ENCODE peak calls at places on chromosome 19, in ten cellular contexts. V is mammary epithelial cell, O is fibroblast of the aortic adventitia, N is AG04450, G is epithelial cell of esophagus, A is thoracic aorta, P is fibroblast of pulmonary artery, S is ovary, B is A673, W is testis. E is an unnamed sample.

GRCh38 chr19:33905937-33906577 is 109.4 kb downstream of the KCTD15 start:
- DNase-seq in V (peak), O (no peak), N (no peak), G (peak), A (no peak), P (no peak), S (peak), B (no peak), W (peak), E (no peak)

GRCh38 chr19:15595069-15595468 is 19.9 kb upstream of the CYP4F8 start:
- DNase-seq in V (peak), O (no peak), N (no peak), G (peak), A (no peak), P (no peak), S (no peak), B (no peak), W (no peak), E (no peak)

GRCh38 chr19:47241919-47242644 is 11.1 kb upstream of the BBC3 start:
- DNase-seq in V (peak), O (no peak), N (no peak), G (no peak), A (no peak), P (no peak), S (no peak), B (no peak), W (no peak), E (no peak)

GRCh38 chr19:5434970-5435641 is 20.1 kb upstream of the ZNRF4 start:
- DNase-seq in V (peak), O (peak), N (peak), G (peak), A (no peak), P (peak), S (no peak), B (peak), W (no peak), E (peak)

GRCh38 chr19:19372656-19373416 is 32.6 kb upstream of the GATAD2A start:
- DNase-seq in V (no peak), O (peak), N (no peak), G (peak), A (no peak), P (peak), S (no peak), B (no peak), W (peak), E (no peak)

GRCh38 chr19:50359432-50359818 is 6.0 kb downstream of the NAPSA start:
- DNase-seq in V (no peak), O (no peak), N (no peak), G (no peak), A (no peak), P (no peak), S (no peak), B (no peak), W (no peak), E (no peak)

GRCh38 chr19:35774274-35775045 is 904 bp upstream of the ARHGAP33 start:
- DNase-seq in V (no peak), O (peak), N (no peak), G (no peak), A (no peak), P (no peak), S (peak), B (no peak), W (no peak), E (no peak)

GRCh38 chr19:16075430-16076153 is 703 bp upstream of the TPM4 start:
- DNase-seq in V (no peak), O (no peak), N (no peak), G (peak), A (no peak), P (no peak), S (no peak), B (no peak), W (no peak), E (no peak)

GRCh38 chr19:10546817-10547216 is 3.1 kb downstream of the ATG4D start:
- DNase-seq in V (no peak), O (no peak), N (no peak), G (no peak), A (no peak), P (no peak), S (no peak), B (no peak), W (no peak), E (no peak)

GRCh38 chr19:10408511-10409291 is 5.4 kb upstream of the CDC37 start:
- DNase-seq in V (no peak), O (no peak), N (no peak), G (no peak), A (no peak), P (no peak), S (no peak), B (no peak), W (peak), E (no peak)

GRCh38 chr19:36140289-36141038 is 598 bp downstream of the CAPNS1 start:
- DNase-seq in V (peak), O (peak), N (no peak), G (peak), A (no peak), P (peak), S (peak), B (peak), W (peak), E (no peak)

GRCh38 chr19:47377208-47377701 is 28.1 kb downstream of the DHX34 start:
- DNase-seq in V (no peak), O (no peak), N (no peak), G (no peak), A (no peak), P (no peak), S (no peak), B (no peak), W (peak), E (no peak)

GRCh38 chr19:48325265-48325910 is at the start of gene EMP3:
- DNase-seq in V (peak), O (peak), N (peak), G (peak), A (peak), P (peak), S (peak), B (peak), W (peak), E (peak)

GRCh38 chr19:53196777-53197396 is 3.7 kb upstream of the ZNF665 start:
- DNase-seq in V (peak), O (peak), N (peak), G (peak), A (peak), P (peak), S (peak), B (peak), W (peak), E (no peak)

GRCh38 chr19:47641891-47642485 is 33.1 kb downstream of the BICRA start:
- DNase-seq in V (peak), O (no peak), N (no peak), G (peak), A (no peak), P (peak), S (no peak), B (no peak), W (no peak), E (no peak)

GRCh38 chr19:9945319-9945966 is 9.1 kb upstream of the OLFM2 start:
- DNase-seq in V (peak), O (peak), N (peak), G (peak), A (peak), P (peak), S (peak), B (peak), W (peak), E (peak)

GRCh38 chr19:54138777-54139256 is 1.3 kb downstream of the CNOT3 start:
- DNase-seq in V (no peak), O (no peak), N (no peak), G (no peak), A (no peak), P (no peak), S (no peak), B (no peak), W (no peak), E (no peak)

GRCh38 chr19:34201133-34201532 is 28.8 kb downstream of the LSM14A start:
- DNase-seq in V (no peak), O (no peak), N (no peak), G (no peak), A (no peak), P (no peak), S (no peak), B (no peak), W (no peak), E (no peak)

GRCh38 chr19:47725759-47726401 is 12.7 kb downstream of the EHD2 start:
- DNase-seq in V (peak), O (no peak), N (no peak), G (peak), A (no peak), P (no peak), S (no peak), B (no peak), W (no peak), E (no peak)

GRCh38 chr19:21358768-21359451 is at the start of gene ZNF738:
- DNase-seq in V (peak), O (peak), N (peak), G (peak), A (peak), P (peak), S (peak), B (peak), W (peak), E (peak)

GRCh38 chr19:49335071-49335783 is at the start of gene CD37:
- DNase-seq in V (no peak), O (no peak), N (no peak), G (no peak), A (no peak), P (no peak), S (no peak), B (no peak), W (no peak), E (no peak)

GRCh38 chr19:38718747-38719543 is 25.3 kb downstream of the CAPN12 start:
- DNase-seq in V (peak), O (peak), N (no peak), G (no peak), A (no peak), P (peak), S (no peak), B (no peak), W (no peak), E (no peak)

GRCh38 chr19:16627194-16627927 is 643 bp downstream of the MED26 start:
- DNase-seq in V (no peak), O (no peak), N (no peak), G (peak), A (no peak), P (no peak), S (peak), B (peak), W (no peak), E (no peak)

GRCh38 chr19:16876904-16877361 is 11.9 kb upstream of the F2RL3 start:
- DNase-seq in V (peak), O (no peak), N (no peak), G (no peak), A (no peak), P (no peak), S (no peak), B (no peak), W (no peak), E (no peak)

GRCh38 chr19:3565177-3565576 is 7.6 kb upstream of the HMG20B start:
- DNase-seq in V (no peak), O (no peak), N (no peak), G (no peak), A (no peak), P (no peak), S (no peak), B (no peak), W (no peak), E (no peak)

GRCh38 chr19:58566989-58567388 is 6.1 kb downstream of the MZF1 start:
- DNase-seq in V (no peak), O (no peak), N (no peak), G (no peak), A (no peak), P (no peak), S (no peak), B (no peak), W (no peak), E (no peak)

GRCh38 chr19:3531716-3532115 is 7.3 kb upstream of the TEKTIP1 start:
- DNase-seq in V (no peak), O (no peak), N (no peak), G (no peak), A (no peak), P (no peak), S (peak), B (no peak), W (no peak), E (no peak)

GRCh38 chr19:41249707-41250423 is 14.3 kb upstream of the HNRNPUL1 start:
- DNase-seq in V (peak), O (no peak), N (no peak), G (peak), A (no peak), P (no peak), S (no peak), B (no peak), W (no peak), E (no peak)

GRCh38 chr19:7301525-7301924 is 7.3 kb upstream of the INSR start:
- DNase-seq in V (no peak), O (no peak), N (no peak), G (no peak), A (no peak), P (no peak), S (no peak), B (no peak), W (no peak), E (no peak)

GRCh38 chr19:33391631-33392249 is 18.2 kb downstream of the CEBPG start:
- DNase-seq in V (no peak), O (no peak), N (no peak), G (no peak), A (no peak), P (no peak), S (no peak), B (no peak), W (no peak), E (no peak)

GRCh38 chr19:5696196-5697021 is 6.3 kb downstream of the RPL36 start:
- DNase-seq in V (no peak), O (no peak), N (no peak), G (no peak), A (no peak), P (no peak), S (no peak), B (no peak), W (no peak), E (no peak)

GRCh38 chr19:12800873-12801465 is 631 bp downstream of the PRDX2 start:
- DNase-seq in V (no peak), O (no peak), N (no peak), G (no peak), A (no peak), P (no peak), S (peak), B (no peak), W (peak), E (no peak)

GRCh38 chr19:12800344-12800732 is 1.3 kb downstream of the PRDX2 start:
- DNase-seq in V (no peak), O (no peak), N (no peak), G (no peak), A (no peak), P (no peak), S (no peak), B (no peak), W (no peak), E (no peak)

GRCh38 chr19:12802267-12803106 is 618 bp downstream of the THSD8 start:
- DNase-seq in V (no peak), O (no peak), N (no peak), G (no peak), A (no peak), P (peak), S (peak), B (no peak), W (no peak), E (no peak)

GRCh38 chr19:12799723-12800343 is 1.8 kb downstream of the PRDX2 start:
- DNase-seq in V (no peak), O (no peak), N (no peak), G (no peak), A (no peak), P (no peak), S (no peak), B (no peak), W (no peak), E (no peak)

GRCh38 chr19:12801466-12802266 is at the start of the genes PRDX2 and THSD8:
- DNase-seq in V (peak), O (peak), N (no peak), G (peak), A (no peak), P (peak), S (peak), B (peak), W (peak), E (no peak)
- H3K4me3 ChIP-seq in V (peak), O (peak), N (peak), G (peak), A (peak), P (peak), S (peak), B (peak), W (peak), E (peak)

DNA sequence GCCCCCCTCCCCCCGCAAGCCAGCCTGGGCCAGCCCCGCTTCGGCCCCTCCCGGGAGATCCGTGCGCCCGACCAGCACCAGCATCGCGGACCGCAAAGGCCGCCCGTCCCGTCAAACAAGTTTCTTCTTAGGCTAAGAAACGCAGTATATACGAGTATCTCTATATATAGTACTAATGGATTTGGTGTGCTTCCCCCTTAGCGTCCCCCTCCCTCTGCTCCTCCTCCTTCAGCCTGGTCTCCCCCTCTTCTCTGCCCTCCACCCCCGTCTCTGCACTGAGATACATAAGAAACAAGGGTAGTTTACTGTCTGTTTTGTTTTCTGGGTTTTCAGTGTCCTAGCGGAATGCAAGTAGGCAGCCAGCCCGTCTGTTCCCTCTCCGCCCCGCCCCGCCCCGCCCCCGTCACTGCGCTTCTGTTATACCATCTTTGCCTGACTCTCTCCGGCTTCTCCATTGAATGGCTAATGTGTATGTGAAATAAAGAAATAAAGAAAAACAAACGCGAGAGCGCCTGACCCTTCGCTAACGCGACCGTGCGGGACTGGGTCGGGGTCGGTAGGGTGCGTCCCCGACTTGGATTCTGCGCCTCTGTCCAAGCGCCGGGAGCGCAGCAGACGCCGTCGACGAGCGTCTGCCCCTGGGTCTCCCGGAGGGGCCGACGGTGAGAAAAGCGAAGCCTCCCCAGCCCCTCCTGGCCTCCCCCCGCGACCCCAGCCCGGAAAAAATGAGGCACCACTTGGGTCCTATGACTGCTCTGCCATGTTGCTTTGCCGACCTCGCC is 4.2 kb downstream of the LYL1 start:
- DNase-seq in V (no peak), O (no peak), N (no peak), G (peak), A (no peak), P (peak), S (peak), B (peak), W (no peak), E (no peak)
- TF ChIP-seq CTCF in V (no peak), O (no peak), N (no peak), G (no peak), A (no peak), P (no peak), S (no peak), B (no peak), W (no peak), E (no peak)

DNA sequence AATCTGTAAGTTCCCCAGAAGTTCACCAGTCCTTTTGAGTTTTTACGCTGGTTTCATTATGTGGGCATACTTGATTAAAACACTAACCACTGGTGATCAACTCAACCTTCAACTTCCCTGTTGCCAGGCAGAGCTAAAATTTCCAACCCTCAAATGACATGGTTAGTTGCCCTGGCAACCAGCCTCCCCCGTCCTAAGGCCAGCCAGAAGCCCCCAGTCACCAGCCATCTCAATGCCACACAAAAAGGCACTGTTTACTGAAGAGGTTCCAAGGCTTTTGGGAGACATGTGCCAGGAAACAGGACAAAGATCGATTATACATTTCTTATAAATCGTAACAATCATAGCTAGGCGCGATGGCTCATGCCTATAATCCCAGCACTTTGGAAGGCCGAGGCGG is 1.6 kb downstream of the ZNF649 start:
- DNase-seq in V (no peak), O (no peak), N (no peak), G (no peak), A (no peak), P (no peak), S (no peak), B (no peak), W (no peak), E (no peak)
- H3K4me3 ChIP-seq in V (no peak), O (no peak), N (no peak), G (no peak), A (peak), P (peak), S (no peak), B (no peak), W (peak), E (peak)

GRCh38 chr19:2479556-2480194 is 3.7 kb downstream of the GADD45B start:
- DNase-seq in V (no peak), O (no peak), N (no peak), G (no peak), A (no peak), P (peak), S (no peak), B (no peak), W (no peak), E (no peak)
- TF ChIP-seq CTCF in V (peak), O (no peak), N (no peak), G (peak), A (no peak), P (peak), S (no peak), B (no peak), W (no peak), E (no peak)